ENCODE peak calls at places on chromosome 4, in eight cellular contexts. F, Y, S, Z, P, L, V and A are unnamed samples.

GRCh38 chr4:186953601-186954260 is 230.1 kb upstream of the FAT1 start:
- DNase-seq in F (no peak), Y (no peak), S (peak), Z (no peak), P (no peak), L (no peak), V (no peak), A (no peak)

GRCh38 chr4:2259541-2260267 is 2.2 kb downstream of the MXD4 start:
- DNase-seq in F (no peak), Y (no peak), S (no peak), Z (no peak), P (no peak), L (no peak), V (no peak), A (no peak)

GRCh38 chr4:174522183-174523002 is at the start of gene HPGD:
- DNase-seq in F (no peak), Y (no peak), S (peak), Z (peak), P (no peak), L (peak), V (no peak), A (no peak)

GRCh38 chr4:42280327-42281095 is 116.8 kb upstream of the SHISA3 start:
- DNase-seq in F (no peak), Y (peak), S (peak), Z (no peak), P (peak), L (no peak), V (no peak), A (no peak)

GRCh38 chr4:53365121-53365485 is 758 bp downstream of the SCFD2 start:
- DNase-seq in F (no peak), Y (no peak), S (peak), Z (peak), P (no peak), L (no peak), V (peak), A (no peak)

GRCh38 chr4:148315049-148315448 is 127.2 kb downstream of the NR3C2 start:
- DNase-seq in F (no peak), Y (peak), S (no peak), Z (no peak), P (peak), L (no peak), V (peak), A (no peak)

GRCh38 chr4:169485791-169486742 is 126.3 kb downstream of the NEK1 start:
- DNase-seq in F (no peak), Y (peak), S (peak), Z (no peak), P (peak), L (no peak), V (peak), A (peak)

GRCh38 chr4:82358773-82359324 is 14.9 kb downstream of the HNRNPD start:
- DNase-seq in F (no peak), Y (no peak), S (no peak), Z (no peak), P (no peak), L (no peak), V (no peak), A (no peak)

GRCh38 chr4:168587326-168588125 is 90.7 kb downstream of the PALLD start:
- DNase-seq in F (peak), Y (peak), S (no peak), Z (no peak), P (peak), L (no peak), V (peak), A (no peak)

GRCh38 chr4:69936566-69936965 is 5.7 kb downstream of the CSN1S1 start:
- DNase-seq in F (no peak), Y (peak), S (no peak), Z (no peak), P (no peak), L (no peak), V (peak), A (no peak)

GRCh38 chr4:83644677-83645639 is 109.0 kb downstream of the GPAT3 start:
- DNase-seq in F (no peak), Y (peak), S (peak), Z (no peak), P (peak), L (no peak), V (peak), A (peak)

GRCh38 chr4:8164194-8164565 is 5.6 kb upstream of the ABLIM2 start:
- DNase-seq in F (no peak), Y (no peak), S (no peak), Z (no peak), P (no peak), L (no peak), V (peak), A (no peak)

GRCh38 chr4:118585015-118585414 is 100.2 kb upstream of the METTL14 start:
- DNase-seq in F (no peak), Y (no peak), S (no peak), Z (no peak), P (no peak), L (no peak), V (no peak), A (no peak)

GRCh38 chr4:133095591-133095990 is 53.5 kb upstream of the PCDH10 start:
- DNase-seq in F (no peak), Y (no peak), S (no peak), Z (no peak), P (no peak), L (no peak), V (peak), A (no peak)